ENCODE peak calls at places on chromosomes 5 and 9, in eight cellular contexts. One of them, this sample, is unnamed.

GRCh38 chr5:130017173-130017572 is 112.9 kb downstream of the CHSY3 start:
- DNase-seq in GM12891: no peak
- DNase-seq in iris pigment epithelial cell: no peak
- DNase-seq in AG20443: no peak
- DNase-seq in C1 segment of cervical spinal cord: no peak
- DNase-seq in NCI-H510A: no peak
- DNase-seq in EL: no peak
- DNase-seq in activated CD4-positive, CD25-positive, alpha-beta regulatory T cell treated with anti-CD3 and anti-CD28 coated beads, Interleukin-2, amount 50 U/mL, for 72 hours: no peak
- DNase-seq in this sample: no peak

GRCh38 chr9:92607088-92607487 is 62.8 kb downstream of the IPPK start:
- DNase-seq in GM12891: no peak
- DNase-seq in iris pigment epithelial cell: peak; percentile 79
- DNase-seq in AG20443: peak; percentile 45
- DNase-seq in C1 segment of cervical spinal cord: no peak
- DNase-seq in NCI-H510A: no peak
- DNase-seq in EL: peak; percentile 77
- DNase-seq in activated CD4-positive, CD25-positive, alpha-beta regulatory T cell treated with anti-CD3 and anti-CD28 coated beads, Interleukin-2, amount 50 U/mL, for 72 hours: no peak
- DNase-seq in this sample: no peak

GRCh38 chr5:146630467-146630866 is 114.5 kb upstream of the GPR151 start:
- DNase-seq in GM12891: no peak
- DNase-seq in iris pigment epithelial cell: no peak
- DNase-seq in AG20443: no peak
- DNase-seq in C1 segment of cervical spinal cord: no peak
- DNase-seq in NCI-H510A: no peak
- DNase-seq in EL: no peak
- DNase-seq in activated CD4-positive, CD25-positive, alpha-beta regulatory T cell treated with anti-CD3 and anti-CD28 coated beads, Interleukin-2, amount 50 U/mL, for 72 hours: no peak
- DNase-seq in this sample: no peak

GRCh38 chr9:880725-881124 is 39.2 kb downstream of the DMRT1 start:
- DNase-seq in GM12891: no peak
- DNase-seq in iris pigment epithelial cell: no peak
- DNase-seq in AG20443: no peak
- DNase-seq in C1 segment of cervical spinal cord: no peak
- DNase-seq in NCI-H510A: no peak
- DNase-seq in EL: no peak
- DNase-seq in activated CD4-positive, CD25-positive, alpha-beta regulatory T cell treated with anti-CD3 and anti-CD28 coated beads, Interleukin-2, amount 50 U/mL, for 72 hours: no peak
- DNase-seq in this sample: no peak

GRCh38 chr5:50653946-50654345 is 12.5 kb upstream of the PARP8 start:
- DNase-seq in GM12891: no peak
- DNase-seq in iris pigment epithelial cell: no peak
- DNase-seq in AG20443: no peak
- DNase-seq in C1 segment of cervical spinal cord: no peak
- DNase-seq in NCI-H510A: no peak
- DNase-seq in EL: no peak
- DNase-seq in activated CD4-positive, CD25-positive, alpha-beta regulatory T cell treated with anti-CD3 and anti-CD28 coated beads, Interleukin-2, amount 50 U/mL, for 72 hours: no peak
- DNase-seq in this sample: peak; percentile 17

GRCh38 chr5:133234911-133235310 is 183.1 kb downstream of the HSPA4 start:
- DNase-seq in GM12891: no peak
- DNase-seq in iris pigment epithelial cell: no peak
- DNase-seq in AG20443: no peak
- DNase-seq in C1 segment of cervical spinal cord: no peak
- DNase-seq in NCI-H510A: no peak
- DNase-seq in EL: no peak
- DNase-seq in activated CD4-positive, CD25-positive, alpha-beta regulatory T cell treated with anti-CD3 and anti-CD28 coated beads, Interleukin-2, amount 50 U/mL, for 72 hours: no peak
- DNase-seq in this sample: no peak

GRCh38 chr5:136275601-136276000 is 82.6 kb upstream of the SMIM32 start:
- DNase-seq in GM12891: no peak
- DNase-seq in iris pigment epithelial cell: no peak
- DNase-seq in AG20443: no peak
- DNase-seq in C1 segment of cervical spinal cord: no peak
- DNase-seq in NCI-H510A: no peak
- DNase-seq in EL: no peak
- DNase-seq in activated CD4-positive, CD25-positive, alpha-beta regulatory T cell treated with anti-CD3 and anti-CD28 coated beads, Interleukin-2, amount 50 U/mL, for 72 hours: no peak
- DNase-seq in this sample: no peak

GRCh38 chr5:111551569-111552275 is 39.4 kb upstream of the STARD4 start:
- DNase-seq in GM12891: no peak
- DNase-seq in iris pigment epithelial cell: peak; percentile 21
- DNase-seq in AG20443: no peak
- DNase-seq in C1 segment of cervical spinal cord: no peak
- DNase-seq in NCI-H510A: no peak
- DNase-seq in EL: no peak
- DNase-seq in activated CD4-positive, CD25-positive, alpha-beta regulatory T cell treated with anti-CD3 and anti-CD28 coated beads, Interleukin-2, amount 50 U/mL, for 72 hours: no peak
- DNase-seq in this sample: no peak

GRCh38 chr5:74956278-74956677 is 90.1 kb upstream of the FAM169A start:
- DNase-seq in GM12891: no peak
- DNase-seq in iris pigment epithelial cell: no peak
- DNase-seq in AG20443: no peak
- DNase-seq in C1 segment of cervical spinal cord: no peak
- DNase-seq in NCI-H510A: no peak
- DNase-seq in EL: no peak
- DNase-seq in activated CD4-positive, CD25-positive, alpha-beta regulatory T cell treated with anti-CD3 and anti-CD28 coated beads, Interleukin-2, amount 50 U/mL, for 72 hours: no peak
- DNase-seq in this sample: no peak

GRCh38 chr5:95761771-95762680 is 30.9 kb downstream of the RHOBTB3 start:
- DNase-seq in GM12891: no peak
- DNase-seq in iris pigment epithelial cell: peak; percentile 81
- DNase-seq in AG20443: no peak
- DNase-seq in C1 segment of cervical spinal cord: no peak
- DNase-seq in NCI-H510A: no peak
- DNase-seq in EL: peak; percentile 87
- DNase-seq in activated CD4-positive, CD25-positive, alpha-beta regulatory T cell treated with anti-CD3 and anti-CD28 coated beads, Interleukin-2, amount 50 U/mL, for 72 hours: no peak
- DNase-seq in this sample: no peak

GRCh38 chr9:4547016-4547415 is 56.7 kb downstream of the SLC1A1 start:
- DNase-seq in GM12891: no peak
- DNase-seq in iris pigment epithelial cell: peak; percentile 84
- DNase-seq in AG20443: peak; percentile 26
- DNase-seq in C1 segment of cervical spinal cord: no peak
- DNase-seq in NCI-H510A: no peak
- DNase-seq in EL: peak; percentile 67
- DNase-seq in activated CD4-positive, CD25-positive, alpha-beta regulatory T cell treated with anti-CD3 and anti-CD28 coated beads, Interleukin-2, amount 50 U/mL, for 72 hours: no peak
- DNase-seq in this sample: no peak

GRCh38 chr5:175657593-175658271 is at the start of gene HRH2:
- DNase-seq in GM12891: no peak
- DNase-seq in iris pigment epithelial cell: no peak
- DNase-seq in AG20443: no peak
- DNase-seq in C1 segment of cervical spinal cord: no peak
- DNase-seq in NCI-H510A: no peak
- DNase-seq in EL: no peak
- DNase-seq in activated CD4-positive, CD25-positive, alpha-beta regulatory T cell treated with anti-CD3 and anti-CD28 coated beads, Interleukin-2, amount 50 U/mL, for 72 hours: peak; percentile 59
- DNase-seq in this sample: no peak

GRCh38 chr5:56440871-56441740 is 208.0 kb upstream of the ANKRD55 start:
- DNase-seq in GM12891: no peak
- DNase-seq in iris pigment epithelial cell: peak; percentile 96
- DNase-seq in AG20443: peak; percentile 84
- DNase-seq in C1 segment of cervical spinal cord: no peak
- DNase-seq in NCI-H510A: no peak
- DNase-seq in EL: peak; percentile 39
- DNase-seq in activated CD4-positive, CD25-positive, alpha-beta regulatory T cell treated with anti-CD3 and anti-CD28 coated beads, Interleukin-2, amount 50 U/mL, for 72 hours: no peak
- DNase-seq in this sample: no peak

GRCh38 chr5:138466900-138467710 is 1.8 kb downstream of the EGR1 start:
- DNase-seq in GM12891: no peak
- DNase-seq in iris pigment epithelial cell: no peak
- DNase-seq in AG20443: no peak
- DNase-seq in C1 segment of cervical spinal cord: no peak
- DNase-seq in NCI-H510A: no peak
- DNase-seq in EL: peak; percentile 52
- DNase-seq in activated CD4-positive, CD25-positive, alpha-beta regulatory T cell treated with anti-CD3 and anti-CD28 coated beads, Interleukin-2, amount 50 U/mL, for 72 hours: no peak
- DNase-seq in this sample: no peak

GRCh38 chr5:139997276-139997675 is 45.8 kb downstream of the NRG2 start:
- DNase-seq in GM12891: no peak
- DNase-seq in iris pigment epithelial cell: no peak
- DNase-seq in AG20443: no peak
- DNase-seq in C1 segment of cervical spinal cord: no peak
- DNase-seq in NCI-H510A: no peak
- DNase-seq in EL: no peak
- DNase-seq in activated CD4-positive, CD25-positive, alpha-beta regulatory T cell treated with anti-CD3 and anti-CD28 coated beads, Interleukin-2, amount 50 U/mL, for 72 hours: no peak
- DNase-seq in this sample: no peak

GRCh38 chr9:23683021-23683431 is 143.0 kb downstream of the ELAVL2 start:
- DNase-seq in GM12891: no peak
- DNase-seq in iris pigment epithelial cell: no peak
- DNase-seq in AG20443: no peak
- DNase-seq in C1 segment of cervical spinal cord: no peak
- DNase-seq in NCI-H510A: no peak
- DNase-seq in EL: no peak
- DNase-seq in activated CD4-positive, CD25-positive, alpha-beta regulatory T cell treated with anti-CD3 and anti-CD28 coated beads, Interleukin-2, amount 50 U/mL, for 72 hours: no peak
- DNase-seq in this sample: no peak

GRCh38 chr5:76942581-76942980 is 10.3 kb upstream of the CRHBP start:
- DNase-seq in GM12891: no peak
- DNase-seq in iris pigment epithelial cell: peak; percentile 44
- DNase-seq in AG20443: no peak
- DNase-seq in C1 segment of cervical spinal cord: no peak
- DNase-seq in NCI-H510A: no peak
- DNase-seq in EL: peak; percentile 93
- DNase-seq in activated CD4-positive, CD25-positive, alpha-beta regulatory T cell treated with anti-CD3 and anti-CD28 coated beads, Interleukin-2, amount 50 U/mL, for 72 hours: no peak
- DNase-seq in this sample: no peak

GRCh38 chr9:107720511-107720910 is 230.9 kb upstream of the KLF4 start:
- DNase-seq in GM12891: no peak
- DNase-seq in iris pigment epithelial cell: no peak
- DNase-seq in AG20443: no peak
- DNase-seq in C1 segment of cervical spinal cord: no peak
- DNase-seq in NCI-H510A: no peak
- DNase-seq in EL: no peak
- DNase-seq in activated CD4-positive, CD25-positive, alpha-beta regulatory T cell treated with anti-CD3 and anti-CD28 coated beads, Interleukin-2, amount 50 U/mL, for 72 hours: no peak
- DNase-seq in this sample: no peak

GRCh38 chr9:2726620-2727335 is 9.5 kb downstream of the KCNV2 start:
- DNase-seq in GM12891: no peak
- DNase-seq in iris pigment epithelial cell: peak; percentile 15
- DNase-seq in AG20443: no peak
- DNase-seq in C1 segment of cervical spinal cord: no peak
- DNase-seq in NCI-H510A: no peak
- DNase-seq in EL: peak; percentile 29
- DNase-seq in activated CD4-positive, CD25-positive, alpha-beta regulatory T cell treated with anti-CD3 and anti-CD28 coated beads, Interleukin-2, amount 50 U/mL, for 72 hours: no peak
- DNase-seq in this sample: no peak

GRCh38 chr5:168899673-168900072 is 320.5 kb upstream of the PANK3 start:
- DNase-seq in GM12891: no peak
- DNase-seq in iris pigment epithelial cell: no peak
- DNase-seq in AG20443: no peak
- DNase-seq in C1 segment of cervical spinal cord: no peak
- DNase-seq in NCI-H510A: no peak
- DNase-seq in EL: no peak
- DNase-seq in activated CD4-positive, CD25-positive, alpha-beta regulatory T cell treated with anti-CD3 and anti-CD28 coated beads, Interleukin-2, amount 50 U/mL, for 72 hours: no peak
- DNase-seq in this sample: no peak